ENCODE peak calls at places on chromosome 1, in ten cellular contexts. C, W, O, B, I, E, G, A, Z and S are unnamed samples.
A peak's percentile ranks its signal among the peaks of the same experiment; 100 is the strongest.

GRCh38 chr1:172287207-172287606 is 133.3 kb upstream of the C1orf105 start:
- DNase-seq in O (no peak), C (peak; percentile 80), G (peak; percentile 26), B (peak; percentile 76), E (no peak), I (no peak), Z (no peak), W (peak; percentile 14), A (no peak), S (no peak)

GRCh38 chr1:159930634-159931033 is 5.3 kb upstream of the TAGLN2 start:
- DNase-seq in I (no peak), A (no peak), C (no peak), B (no peak), W (no peak), G (no peak), E (no peak), O (no peak), Z (no peak), S (no peak)

GRCh38 chr1:243938146-243938676 is 88.2 kb upstream of the AKT3 start:
- DNase-seq in O (no peak), B (no peak), G (no peak), I (no peak), Z (no peak), C (no peak), E (no peak), W (no peak), A (no peak), S (no peak)

GRCh38 chr1:186295980-186296379 is 79.1 kb downstream of the TPR start:
- DNase-seq in Z (no peak), I (no peak), E (no peak), C (no peak), G (no peak), O (no peak), A (no peak), B (no peak), W (no peak), S (no peak)

GRCh38 chr1:1351511-1352427 is 2.6 kb upstream of the DVL1 start:
- DNase-seq in C (peak; percentile 86), Z (no peak), B (no peak), G (no peak), E (no peak), A (no peak), I (no peak), W (no peak), O (no peak), S (no peak)

GRCh38 chr1:32954183-32954582 is 10.4 kb downstream of the RNF19B start:
- DNase-seq in Z (no peak), A (no peak), G (no peak), E (no peak), B (no peak), O (no peak), I (no peak), C (no peak), W (no peak), S (no peak)

GRCh38 chr1:66788231-66788939 is 12.7 kb downstream of the INSL5 start:
- DNase-seq in O (no peak), G (no peak), I (no peak), B (no peak), C (no peak), E (no peak), Z (peak; percentile 4), A (no peak), W (no peak), S (peak; percentile 27)

GRCh38 chr1:148308832-148309458 is 156.9 kb upstream of the NBPF11 start:
- DNase-seq in W (no peak), I (peak; percentile 25), C (no peak), E (no peak), B (no peak), O (no peak), A (no peak), Z (no peak), G (no peak), S (no peak)

GRCh38 chr1:212984522-212985291 is 31.0 kb downstream of the ANGEL2 start:
- DNase-seq in Z (no peak), B (no peak), G (no peak), O (no peak), I (no peak), A (no peak), W (no peak), E (no peak), C (no peak), S (no peak)

GRCh38 chr1:38265293-38266196 is 219.0 kb upstream of the POU3F1 start:
- DNase-seq in B (no peak), O (peak; percentile 30), E (no peak), C (no peak), Z (no peak), A (no peak), W (no peak), I (no peak), G (no peak), S (no peak)

GRCh38 chr1:58244872-58245271 is 301.7 kb downstream of the OMA1 start:
- DNase-seq in W (no peak), Z (no peak), E (no peak), A (no peak), I (no peak), O (no peak), C (no peak), G (no peak), B (no peak), S (no peak)

GRCh38 chr1:4778056-4778455 is 123.6 kb downstream of the AJAP1 start:
- DNase-seq in A (peak; percentile 3), G (no peak), C (peak; percentile 31), I (peak; percentile 31), E (peak; percentile 6), O (peak; percentile 25), Z (peak; percentile 15), B (peak; percentile 58), W (no peak), S (no peak)
- TF ChIP-seq CTCF in A (peak; percentile 50), G (no peak), C (no peak), I (no peak), E (peak; percentile 18), O (peak; percentile 56), Z (no peak), B (no peak), W (peak; percentile 22), S (no peak)

DNA sequence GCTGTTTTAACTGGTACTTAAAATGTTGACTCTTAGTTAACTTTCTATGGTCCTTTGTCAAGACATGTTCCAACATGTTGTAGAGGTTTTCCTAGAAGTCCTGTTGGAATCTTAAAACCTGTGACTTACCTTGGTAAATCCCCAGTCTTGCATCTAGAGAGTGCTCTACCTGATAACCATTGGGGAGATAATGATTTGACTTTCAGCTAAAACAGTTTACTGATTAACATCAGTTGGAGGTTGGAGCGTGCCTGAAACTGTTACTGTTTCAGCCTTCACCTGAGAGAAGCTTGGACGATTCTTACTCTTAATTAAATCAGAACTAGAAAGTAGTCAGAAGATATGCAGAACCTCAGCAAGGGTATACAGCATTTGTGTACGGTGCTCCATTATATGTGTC is 8.8 kb downstream of the MDM4 start:
- DNase-seq in E (no peak), G (no peak), O (peak; percentile 8), I (no peak), Z (no peak), W (no peak), A (no peak), B (no peak), C (no peak), S (no peak)
- TF ChIP-seq CTCF in E (no peak), G (no peak), O (no peak), I (no peak), Z (no peak), W (no peak), A (no peak), B (no peak), C (no peak), S (no peak)

GRCh38 chr1:5975133-5975880 is 16.9 kb downstream of the NPHP4 start:
- DNase-seq in Z (peak; percentile 92), I (no peak), E (peak; percentile 40), G (peak; percentile 36), O (peak; percentile 72), C (peak; percentile 55), W (peak; percentile 53), A (peak; percentile 26), B (peak; percentile 63), S (peak; percentile 58)

GRCh38 chr1:5974631-5975030 is 17.6 kb downstream of the NPHP4 start:
- DNase-seq in C (no peak), O (no peak), A (no peak), W (no peak), B (no peak), G (no peak), E (no peak), I (no peak), Z (peak; percentile 62), S (no peak)

GRCh38 chr1:5972198-5972520 is 20.1 kb downstream of the NPHP4 start:
- DNase-seq in E (no peak), I (no peak), G (no peak), Z (no peak), A (no peak), W (no peak), O (no peak), B (no peak), C (no peak), S (no peak)

GRCh38 chr1:5971471-5972197 is 20.6 kb downstream of the NPHP4 start:
- DNase-seq in E (no peak), C (no peak), A (no peak), W (no peak), G (no peak), Z (no peak), O (no peak), I (no peak), B (peak; percentile 7), S (no peak)

DNA sequence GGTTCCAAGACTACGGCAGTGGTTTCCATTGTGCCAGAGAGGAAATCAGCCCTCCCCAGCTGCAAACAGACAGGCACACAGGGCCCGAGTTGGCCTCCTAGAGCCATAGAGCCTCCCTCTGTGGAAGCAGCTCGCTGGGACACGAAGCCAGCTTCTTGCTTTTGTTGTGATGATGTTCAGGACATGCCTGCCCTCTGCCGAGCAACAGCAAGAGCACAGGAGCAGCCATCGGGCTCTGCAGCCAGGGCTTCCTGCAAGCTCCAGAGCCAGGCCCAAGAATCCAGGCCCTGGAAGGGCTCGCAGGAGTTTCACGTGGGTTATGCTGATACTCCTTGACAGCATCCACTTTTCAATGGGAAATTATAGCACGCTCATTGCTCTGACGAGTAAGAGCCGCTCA is 18.5 kb downstream of the NPHP4 start:
- DNase-seq in B (peak; percentile 19), I (no peak), E (no peak), C (no peak), G (no peak), O (no peak), W (no peak), A (no peak), Z (no peak), S (no peak)
- TF ChIP-seq CTCF in B (no peak), I (no peak), E (no peak), C (no peak), G (peak; percentile 48), O (no peak), W (no peak), A (no peak), Z (no peak), S (no peak)

GRCh38 chr1:219159946-219160645 is 13.6 kb upstream of the LYPLAL1 start:
- DNase-seq in W (no peak), G (no peak), C (no peak), E (no peak), Z (no peak), B (no peak), A (no peak), I (no peak), O (no peak), S (no peak)

GRCh38 chr1:219160942-219161341 is 12.7 kb upstream of the LYPLAL1 start:
- DNase-seq in W (no peak), A (no peak), B (no peak), E (no peak), I (no peak), G (no peak), O (no peak), Z (no peak), C (no peak), S (no peak)

GRCh38 chr1:219161371-219161975 is 12.2 kb upstream of the LYPLAL1 start:
- DNase-seq in C (no peak), O (no peak), Z (no peak), A (no peak), B (no peak), G (no peak), W (no peak), E (no peak), I (no peak), S (no peak)

GRCh38 chr1:219163401-219163954 is 10.2 kb upstream of the LYPLAL1 start:
- DNase-seq in E (no peak), O (no peak), B (no peak), W (no peak), A (no peak), I (no peak), G (no peak), Z (no peak), C (no peak), S (no peak)
- TF ChIP-seq CTCF in E (no peak), O (no peak), B (no peak), W (no peak), A (no peak), I (no peak), G (no peak), Z (no peak), C (no peak), S (no peak)